ENCODE peak calls at places on chromosome 1, in eight cellular contexts. D is body of pancreas; M is CD8-positive, alpha-beta memory T cell; Y is upper lobe of left lung; H is SK-N-SH; F is iPS DF 6.9; V is heart left ventricle; J is uterus. O is an unnamed sample. For H3K4me1, the result is how much of the 10 kb centered on the place peaks cover.

GRCh38 chr1:101165944-101166343 is 70.9 kb upstream of the S1PR1 start:
- DNase-seq in F (no peak), M (no peak), H (no peak), Y (no peak), D (no peak), V (no peak), J (no peak), O (no peak)

GRCh38 chr1:155064109-155064812 is 721 bp downstream of the EFNA4 start:
- DNase-seq in H (peak), J (no peak), F (no peak), V (no peak), M (no peak), Y (no peak), D (peak), O (peak)

GRCh38 chr1:51469518-51469917 is 49.5 kb downstream of the EPS15 start:
- DNase-seq in Y (no peak), H (no peak), D (no peak), F (no peak), M (no peak), V (no peak), J (no peak), O (no peak)

GRCh38 chr1:208997726-208998312 is 585.7 kb upstream of the CAMK1G start:
- DNase-seq in Y (no peak), D (no peak), F (no peak), H (peak), J (no peak), V (no peak), M (no peak), O (no peak)

GRCh38 chr1:94864821-94865220 is 44.7 kb downstream of the SLC44A3 start:
- DNase-seq in D (peak), F (no peak), V (no peak), Y (no peak), H (no peak), J (no peak), M (no peak), O (no peak)

GRCh38 chr1:115107501-115108260 is 18.4 kb upstream of the TSPAN2 start:
- DNase-seq in F (no peak), J (no peak), H (no peak), D (no peak), Y (peak), M (no peak), V (no peak), O (no peak)

GRCh38 chr1:66022904-66023620 is 230.4 kb downstream of the PDE4B start:
- DNase-seq in D (no peak), F (no peak), H (no peak), Y (no peak), J (no peak), M (no peak), V (no peak), O (no peak)

GRCh38 chr1:180081474-180081873 is 73.2 kb upstream of the QSOX1 start:
- DNase-seq in D (no peak), V (no peak), F (no peak), H (no peak), Y (no peak), J (no peak), M (no peak), O (no peak)

GRCh38 chr1:71080782-71081696 is at the start of gene ZRANB2:
- DNase-seq in F (peak), Y (peak), M (peak), D (peak), H (peak), J (peak), V (peak), O (peak)

GRCh38 chr1:47793563-47793962 is 203.6 kb downstream of the TRABD2B start:
- DNase-seq in D (no peak), Y (no peak), V (no peak), M (no peak), J (no peak), F (no peak), H (no peak), O (no peak)

GRCh38 chr1:55696181-55696580 is 481.0 kb upstream of the USP24 start:
- DNase-seq in H (no peak), F (no peak), J (peak), M (no peak), Y (no peak), D (no peak), V (peak), O (peak)

GRCh38 chr1:86247553-86248279 is 91.1 kb upstream of the COL24A1 start:
- DNase-seq in V (no peak), J (no peak), H (no peak), F (no peak), Y (no peak), D (no peak), M (no peak), O (no peak)

GRCh38 chr1:33061827-33062226 is 19.1 kb upstream of the AZIN2 start:
- DNase-seq in Y (no peak), J (no peak), M (no peak), D (no peak), F (no peak), H (no peak), V (no peak), O (no peak)

GRCh38 chr1:54955359-54955758 is 25.1 kb upstream of the TMEM61 start:
- DNase-seq in M (no peak), V (no peak), D (no peak), F (no peak), H (no peak), J (no peak), Y (no peak), O (no peak)

GRCh38 chr1:16033101-16033632 is 10.4 kb upstream of the CLCNKB start:
- DNase-seq in Y (no peak), H (no peak), J (no peak), F (no peak), M (no peak), D (no peak), V (no peak), O (no peak)

GRCh38 chr1:88063605-88064004 is 620.5 kb upstream of the PKN2 start:
- DNase-seq in Y (no peak), J (no peak), F (no peak), D (no peak), V (no peak), H (no peak), M (no peak), O (no peak)

GRCh38 chr1:42674682-42675081 is 7.5 kb upstream of the YBX1 start:
- DNase-seq in V (peak), D (peak), H (no peak), J (no peak), Y (no peak), F (no peak), M (no peak), O (no peak)

GRCh38 chr1:147080013-147080661 is 92.1 kb downstream of the PRKAB2 start:
- DNase-seq in H (peak), V (no peak), D (peak), F (no peak), J (no peak), Y (no peak), M (no peak), O (no peak)

GRCh38 chr1:110056284-110056680 is 14.2 kb downstream of the ALX3 start:
- DNase-seq in D (no peak), M (no peak), F (no peak), Y (no peak), J (no peak), V (no peak), H (no peak), O (no peak)

GRCh38 chr1:171954386-171954785 is 113.1 kb downstream of the DNM3 start:
- DNase-seq in V (no peak), M (no peak), F (no peak), D (no peak), H (no peak), J (no peak), Y (no peak), O (no peak)

GRCh38 chr1:235597867-235598553 is 51.6 kb downstream of the GNG4 start:
- DNase-seq in H (no peak), Y (no peak), M (no peak), J (no peak), F (no peak), V (no peak), D (no peak), O (no peak)

GRCh38 chr1:118815909-118816308 is 172.2 kb downstream of the TBX15 start:
- DNase-seq in M (no peak), F (no peak), V (no peak), J (no peak), Y (no peak), H (no peak), D (no peak), O (no peak)

GRCh38 chr1:10754571-10755329 is 41.7 kb downstream of the CASZ1 start:
- DNase-seq in H (no peak), F (no peak), D (no peak), J (no peak), Y (no peak), M (no peak), V (no peak), O (no peak)

GRCh38 chr1:87045757-87046422 is 131.5 kb downstream of the HS2ST1 start:
- DNase-seq in D (no peak), J (no peak), Y (no peak), V (no peak), M (no peak), F (no peak), H (no peak), O (no peak)

GRCh38 chr1:5448486-5448885 is 543.7 kb downstream of the NPHP4 start:
- DNase-seq in F (no peak), M (peak), J (no peak), D (no peak), V (no peak), Y (no peak), H (no peak), O (no peak)

GRCh38 chr1:221230605-221231004 is 351.4 kb downstream of the HLX start:
- DNase-seq in M (no peak), V (peak), Y (no peak), D (peak), F (no peak), J (no peak), H (no peak), O (no peak)

GRCh38 chr1:12518956-12519707 is 98.9 kb downstream of the DHRS3 start:
- DNase-seq in F (no peak), H (no peak), J (peak), Y (no peak), D (peak), M (no peak), V (peak), O (no peak)

GRCh38 chr1:52668711-52669110 is 29.4 kb downstream of the COA7 start:
- DNase-seq in H (no peak), V (no peak), J (no peak), D (no peak), F (no peak), M (no peak), Y (no peak), O (no peak)

GRCh38 chr1:38208720-38209632 is 162.4 kb upstream of the POU3F1 start:
- DNase-seq in J (no peak), F (no peak), V (no peak), M (no peak), Y (no peak), D (no peak), H (no peak), O (peak)

GRCh38 chr1:227390525-227390924 is 72.2 kb upstream of the CDC42BPA start:
- DNase-seq in V (no peak), J (no peak), Y (no peak), M (no peak), F (no peak), D (no peak), H (no peak), O (no peak)

GRCh38 chr1:231803353-231803752 is 176.8 kb downstream of the DISC1 start:
- DNase-seq in M (no peak), J (no peak), H (no peak), D (no peak), F (no peak), Y (peak), V (no peak), O (no peak)

GRCh38 chr1:204285438-204286322 is 71.9 kb upstream of the GOLT1A start:
- DNase-seq in D (no peak), V (no peak), Y (no peak), J (no peak), H (no peak), F (no peak), M (no peak), O (no peak)
- H3K4me1 ChIP-seq in D (half or more), V (under half), Y (under half), J (under half), H (half or more), F (under half), M (under half), O (under half)

GRCh38 chr1:156766288-156767100 is 841 bp upstream of the PRCC start:
- DNase-seq in F (no peak), D (no peak), V (no peak), J (no peak), H (peak), M (no peak), Y (no peak), O (no peak)

GRCh38 chr1:156768610-156769295 is 1.4 kb downstream of the PRCC start:
- DNase-seq in Y (no peak), D (no peak), M (no peak), J (no peak), V (no peak), H (no peak), F (no peak), O (no peak)

GRCh38 chr1:156767101-156767878 is at the start of gene PRCC:
- DNase-seq in F (peak), D (peak), V (peak), J (peak), M (peak), Y (peak), H (peak), O (peak)

GRCh38 chr1:156767879-156768608 is 709 bp downstream of the PRCC start:
- DNase-seq in F (no peak), D (peak), H (peak), M (peak), V (peak), J (no peak), Y (no peak), O (peak)

GRCh38 chr1:156765664-156766063 is 1.7 kb upstream of the PRCC start:
- DNase-seq in F (no peak), D (no peak), Y (no peak), V (no peak), J (no peak), H (no peak), M (no peak), O (no peak)
- H3K4me3 ChIP-seq in F (no peak), D (no peak), Y (peak), V (peak), J (no peak), H (peak), M (no peak), O (no peak)

GRCh38 chr1:7298749-7299151 is 472.3 kb upstream of the VAMP3 start:
- DNase-seq in M (no peak), H (no peak), V (no peak), F (no peak), Y (no peak), J (no peak), D (no peak), O (no peak)

GRCh38 chr1:7294636-7295035 is 476.5 kb upstream of the VAMP3 start:
- DNase-seq in J (no peak), H (no peak), Y (no peak), V (no peak), D (no peak), M (no peak), F (no peak), O (no peak)

GRCh38 chr1:7298145-7298544 is 473.0 kb upstream of the VAMP3 start:
- DNase-seq in H (no peak), M (no peak), Y (no peak), D (no peak), V (no peak), J (no peak), F (no peak), O (no peak)

GRCh38 chr1:7295946-7296345 is 475.1 kb upstream of the VAMP3 start:
- DNase-seq in M (no peak), D (no peak), F (no peak), J (no peak), Y (no peak), V (no peak), H (no peak), O (no peak)

DNA sequence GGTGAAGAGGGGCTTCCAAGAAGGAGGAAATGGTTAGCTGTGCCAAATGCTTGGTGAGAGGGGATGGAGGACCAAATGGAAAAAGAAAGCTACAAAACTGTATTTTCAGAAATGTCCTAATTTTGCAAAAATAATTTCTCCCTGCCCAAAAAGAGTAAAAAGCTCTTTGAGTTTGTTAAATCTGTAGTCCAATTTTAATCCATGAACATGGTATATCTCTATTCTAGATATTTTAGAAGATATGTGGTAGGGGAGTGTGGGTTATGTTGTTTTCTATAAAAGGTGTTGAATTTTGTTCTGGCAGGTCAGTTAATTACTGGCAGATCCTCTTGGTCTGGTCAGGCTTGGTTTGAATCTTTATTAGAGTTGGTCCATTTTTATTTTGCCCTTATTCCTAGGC is 474.1 kb upstream of the VAMP3 start:
- DNase-seq in D (no peak), V (no peak), J (no peak), H (no peak), Y (no peak), F (no peak), M (no peak), O (no peak)
- H3K4me1 ChIP-seq in D (under half), V (under half), J (under half), H (under half), Y (under half), F (under half), M (under half), O (under half)

DNA sequence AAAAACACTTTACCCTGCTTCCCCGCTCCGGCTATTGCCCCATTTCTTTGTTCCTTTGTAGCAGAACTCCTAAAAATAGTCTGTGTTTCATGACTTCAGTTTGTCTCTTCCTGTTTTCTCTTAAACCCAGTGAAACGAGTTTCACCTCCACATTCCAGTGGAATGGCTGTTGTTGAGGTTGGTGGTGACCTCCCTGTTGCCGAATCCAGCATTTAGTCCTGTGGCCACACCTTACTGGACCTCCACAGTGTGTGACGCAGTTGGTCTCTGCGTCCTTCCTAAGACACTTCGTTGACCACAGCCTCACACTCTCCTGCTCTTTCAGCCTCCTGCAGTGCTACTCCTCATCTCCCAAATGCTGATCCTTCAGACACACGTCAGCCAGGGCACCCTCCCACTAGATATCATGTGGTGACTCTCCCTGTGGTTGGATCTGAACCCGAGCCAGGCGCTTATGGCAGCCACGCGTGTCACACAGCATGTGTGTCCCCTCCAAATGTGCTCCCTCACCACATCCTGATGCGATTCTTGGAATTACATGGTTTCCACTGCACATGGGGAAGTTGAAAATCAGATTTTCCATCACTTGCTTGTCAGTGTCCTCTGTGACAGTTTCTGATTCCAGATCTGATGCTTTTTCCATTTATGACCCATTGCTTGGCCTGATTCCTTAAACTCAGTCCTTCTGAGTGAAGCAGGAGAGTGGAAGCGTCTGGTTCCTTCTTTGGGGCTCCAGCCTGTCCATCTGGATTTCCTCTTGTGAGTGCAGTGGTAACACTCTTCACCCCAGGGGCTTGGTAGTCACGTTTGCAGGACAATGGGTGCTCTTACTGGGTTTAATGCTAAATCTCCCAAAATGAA is 99.1 kb upstream of the ARTN start:
- DNase-seq in F (no peak), M (no peak), H (no peak), J (no peak), Y (peak), D (no peak), V (no peak), O (peak)
- H3K4me3 ChIP-seq in F (no peak), M (no peak), H (no peak), J (no peak), Y (no peak), D (no peak), V (no peak), O (no peak)

DNA sequence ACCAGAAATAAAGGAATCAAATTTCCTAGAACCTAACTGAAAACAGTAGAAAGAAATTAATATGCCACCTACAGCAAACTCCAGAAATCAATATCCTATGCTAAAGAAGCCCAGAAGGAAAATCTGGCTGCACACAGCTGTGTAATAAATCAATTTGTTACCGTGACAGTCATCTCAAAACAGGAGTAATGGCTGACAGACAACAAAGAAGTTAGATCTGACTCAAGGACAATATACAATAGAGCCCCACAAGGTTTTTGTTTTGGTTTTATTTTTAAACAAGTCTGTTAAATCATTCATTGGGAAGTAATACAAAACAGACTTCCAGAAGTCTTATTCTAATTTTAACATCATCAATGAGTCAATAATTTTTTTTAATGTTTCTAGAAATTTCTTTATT is 168.4 kb downstream of the RERE start:
- DNase-seq in J (no peak), H (peak), F (no peak), M (no peak), Y (no peak), V (no peak), D (no peak), O (no peak)
- H3K4me1 ChIP-seq in J (under half), H (under half), F (under half), M (under half), Y (under half), V (under half), D (half or more), O (under half)

O was measured in BE2C.